ENCODE peak calls at places on chromosome 1, in ten cellular contexts. F is CD8-positive, alpha-beta memory T cell; U is Panc1; B is cardiac muscle cell; J is small intestine; S is sigmoid colon; G is adrenal gland; T is right atrium auricular region; O is SJCRH30; N is GM12878. P is an unnamed sample.

GRCh38 chr1:2136386-2136821 is 58.2 kb downstream of the FAAP20 start:
- DNase-seq in J (peak; percentile 27), F (no peak), T (no peak), U (no peak), S (no peak), N (no peak), O (no peak), B (no peak), G (no peak), P (no peak)

GRCh38 chr1:32817815-32818786 is 648 bp downstream of the S100PBP start:
- DNase-seq in N (no peak), G (peak; percentile 92), T (peak; percentile 76), S (peak; percentile 90), J (peak; percentile 69), F (peak; percentile 60), O (peak; percentile 92), B (peak; percentile 70), U (no peak), P (peak; percentile 90)

GRCh38 chr1:235929216-235929615 is 62.5 kb upstream of the LYST start:
- DNase-seq in N (no peak), O (peak; percentile 38), J (no peak), G (no peak), F (no peak), U (no peak), S (no peak), B (no peak), T (no peak), P (no peak)

GRCh38 chr1:214446772-214447556 is 104.4 kb downstream of the PTPN14 start:
- DNase-seq in F (no peak), G (no peak), U (peak; percentile 85), T (no peak), S (no peak), J (peak; percentile 6), O (peak; percentile 84), N (no peak), B (no peak), P (peak; percentile 77)

GRCh38 chr1:192576190-192577144 is 894 bp downstream of the RGS1 start:
- DNase-seq in N (no peak), S (no peak), O (no peak), J (no peak), F (no peak), T (no peak), U (no peak), B (no peak), G (no peak), P (no peak)

GRCh38 chr1:94037392-94038229 is 83.3 kb downstream of the ABCA4 start:
- DNase-seq in N (no peak), S (no peak), T (no peak), J (no peak), O (no peak), U (no peak), G (no peak), B (no peak), F (no peak), P (no peak)

GRCh38 chr1:183633676-183634343 is 1.8 kb downstream of the ARPC5 start:
- DNase-seq in U (peak; percentile 56), G (no peak), T (no peak), S (no peak), N (peak; percentile 73), B (peak; percentile 83), F (peak; percentile 49), J (peak; percentile 52), O (peak; percentile 60), P (peak; percentile 54)

GRCh38 chr1:84299536-84300260 is 1.8 kb upstream of the SAMD13 start:
- DNase-seq in T (no peak), G (no peak), N (no peak), B (no peak), U (no peak), J (peak; percentile 36), S (no peak), O (peak; percentile 44), F (no peak), P (peak; percentile 30)

GRCh38 chr1:110056776-110057175 is 13.7 kb downstream of the ALX3 start:
- DNase-seq in O (no peak), G (peak; percentile 73), T (no peak), N (no peak), F (no peak), J (peak; percentile 70), S (no peak), U (no peak), B (no peak), P (no peak)

GRCh38 chr1:110055493-110056283 is 14.8 kb downstream of the ALX3 start:
- DNase-seq in S (no peak), N (no peak), F (no peak), G (no peak), O (no peak), T (no peak), U (no peak), J (peak; percentile 58), B (no peak), P (no peak)

GRCh38 chr1:110051262-110051648 is 16.8 kb downstream of the STRIP1 start:
- DNase-seq in O (no peak), G (no peak), T (no peak), J (no peak), U (no peak), B (no peak), F (no peak), S (no peak), N (no peak), P (no peak)

GRCh38 chr1:110056284-110056680 is 14.2 kb downstream of the ALX3 start:
- DNase-seq in O (no peak), S (no peak), B (no peak), F (no peak), N (no peak), U (no peak), T (no peak), G (no peak), J (no peak), P (no peak)

DNA sequence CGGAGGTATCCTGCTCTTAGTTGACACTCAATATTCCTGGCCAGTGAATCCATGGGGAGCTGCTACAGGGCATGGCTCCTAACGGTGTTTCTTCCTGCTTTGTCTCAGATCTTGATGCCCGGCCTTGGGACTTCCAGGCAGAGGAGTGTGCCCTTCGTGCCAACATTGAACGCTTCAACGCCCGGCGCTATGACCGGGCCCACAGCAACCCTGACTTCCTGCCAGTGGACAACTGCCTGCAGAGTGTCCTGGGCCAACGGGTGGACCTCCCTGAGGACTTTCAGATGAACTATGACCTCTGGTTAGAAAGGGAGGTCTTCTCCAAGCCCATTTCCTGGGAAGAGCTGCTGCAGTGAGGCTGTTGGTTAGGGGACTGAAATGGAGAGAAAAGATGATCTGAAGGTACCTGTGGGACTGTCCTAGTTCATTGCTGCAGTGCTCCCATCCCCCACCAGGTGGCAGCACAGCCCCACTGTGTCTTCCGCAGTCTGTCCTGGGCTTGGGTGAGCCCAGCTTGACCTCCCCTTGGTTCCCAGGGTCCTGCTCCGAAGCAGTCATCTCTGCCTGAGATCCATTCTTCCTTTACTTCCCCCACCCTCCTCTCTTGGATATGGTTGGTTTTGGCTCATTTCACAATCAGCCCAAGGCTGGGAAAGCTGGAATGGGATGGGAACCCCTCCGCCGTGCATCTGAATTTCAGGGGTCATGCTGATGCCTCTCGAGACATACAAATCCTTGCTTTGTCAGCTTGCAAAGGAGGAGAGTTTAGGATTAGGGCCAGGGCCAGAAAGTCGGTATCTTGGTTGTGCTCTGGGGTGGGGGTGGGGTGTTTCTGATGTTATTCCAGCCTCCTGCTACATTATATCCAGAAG is 16.7 kb downstream of the ALX3 start:
- DNase-seq in G (peak; percentile 91), T (peak; percentile 70), N (no peak), B (peak; percentile 65), O (peak; percentile 69), J (peak; percentile 59), S (peak; percentile 80), U (peak; percentile 64), F (peak; percentile 70), P (peak; percentile 90)
- H3K36me3 ChIP-seq in G (peaks cover 78% of the 10 kb centered on the region), T (peaks cover 95% of the 10 kb centered on the region), N (peaks cover 20% of the 10 kb centered on the region), B (peaks cover 61% of the 10 kb centered on the region), O (peaks cover 60% of the 10 kb centered on the region), J (peaks cover 12% of the 10 kb centered on the region), S (peaks cover 62% of the 10 kb centered on the region), U (peaks cover 7% of the 10 kb centered on the region), F (peaks cover 65% of the 10 kb centered on the region), P (peaks cover 68% of the 10 kb centered on the region)

DNA sequence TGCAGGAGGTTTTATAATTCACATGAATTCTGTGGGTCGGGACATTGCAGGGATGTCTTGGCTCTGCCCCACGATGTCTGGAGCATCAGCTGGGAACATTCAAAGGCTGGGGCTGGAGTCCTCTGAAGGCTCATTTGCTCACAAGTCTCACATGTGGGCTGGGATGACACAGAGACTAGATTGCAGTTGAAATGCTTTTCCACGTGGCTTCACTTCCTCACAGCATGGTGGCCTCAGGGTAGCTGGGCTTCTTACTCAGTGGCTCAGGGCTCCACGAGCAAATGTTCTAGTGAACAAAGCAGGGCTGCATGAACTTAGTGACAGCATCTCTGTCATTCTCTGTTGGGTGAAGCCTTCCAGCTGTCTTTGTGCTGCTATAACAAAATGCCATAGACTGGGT is 246.9 kb upstream of the POU3F1 start:
- DNase-seq in B (no peak), T (no peak), O (no peak), G (no peak), N (no peak), S (no peak), F (no peak), J (no peak), U (no peak), P (no peak)
- H3K27me3 ChIP-seq in B (no peaks in the 10 kb centered on the region), T (no peaks in the 10 kb centered on the region), O (no peaks in the 10 kb centered on the region), G (no peaks in the 10 kb centered on the region), N (no peaks in the 10 kb centered on the region), S (no peaks in the 10 kb centered on the region), F (peaks cover 9% of the 10 kb centered on the region), J (peaks cover 4% of the 10 kb centered on the region), U (peaks cover 4% of the 10 kb centered on the region), P (peaks cover 3% of the 10 kb centered on the region)

GRCh38 chr1:54947540-54947939 is 32.9 kb upstream of the TMEM61 start:
- DNase-seq in S (no peak), N (no peak), T (no peak), G (no peak), J (no peak), B (no peak), O (no peak), F (no peak), U (no peak), P (no peak)

GRCh38 chr1:54952950-54953718 is 27.3 kb upstream of the TMEM61 start:
- DNase-seq in J (no peak), B (no peak), U (no peak), G (no peak), F (no peak), N (no peak), T (no peak), O (no peak), S (no peak), P (no peak)

GRCh38 chr1:54951810-54952226 is 28.6 kb upstream of the TMEM61 start:
- DNase-seq in N (no peak), G (no peak), T (no peak), U (no peak), F (no peak), J (no peak), O (no peak), B (no peak), S (no peak), P (no peak)

GRCh38 chr1:54949971-54950360 is 30.5 kb upstream of the TMEM61 start:
- DNase-seq in T (no peak), J (no peak), S (no peak), N (no peak), U (no peak), O (no peak), B (no peak), F (no peak), G (no peak), P (no peak)

DNA sequence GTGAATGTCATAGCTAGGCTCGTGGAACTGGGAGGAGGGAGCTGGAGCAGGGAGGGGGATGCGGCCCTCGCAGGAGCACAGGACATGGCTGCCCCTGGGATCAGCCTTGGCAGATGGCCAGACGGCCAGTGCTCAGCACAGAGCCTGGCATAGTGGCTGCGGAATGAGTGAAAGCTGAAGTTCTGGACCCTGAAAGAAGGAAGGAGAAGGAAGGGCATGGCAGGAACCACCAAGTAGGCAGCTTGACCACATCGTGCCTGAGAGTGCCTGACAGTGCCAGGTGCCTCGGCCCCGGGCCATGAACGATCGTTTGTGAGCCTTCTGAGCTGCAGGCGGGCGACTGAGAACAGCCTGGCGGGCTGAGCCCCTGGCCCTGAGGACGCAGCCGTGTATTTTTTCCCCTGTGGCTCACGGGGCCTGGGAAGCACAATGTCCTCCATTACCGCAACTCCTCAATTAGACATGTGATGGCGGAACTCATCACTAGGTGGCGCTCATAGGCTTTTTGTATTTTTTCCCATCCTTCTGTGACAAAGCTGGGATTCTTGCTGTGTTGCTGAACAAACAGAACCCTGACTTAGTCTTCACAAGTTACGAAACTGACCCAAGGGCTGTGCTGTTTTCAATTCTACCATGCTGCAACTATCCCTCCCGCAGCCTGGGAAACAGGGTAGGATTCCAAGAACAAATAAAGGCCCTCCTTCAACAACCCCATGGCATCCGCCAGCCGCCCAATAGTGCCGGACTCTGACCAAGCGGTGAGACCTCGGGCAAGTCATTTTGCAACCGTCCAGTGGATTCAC is 29.9 kb upstream of the TMEM61 start:
- DNase-seq in B (peak; percentile 74), U (peak; percentile 85), S (peak; percentile 81), O (peak; percentile 96), N (peak; percentile 27), F (peak; percentile 54), T (peak; percentile 90), J (peak; percentile 83), G (peak; percentile 94), P (peak; percentile 81)
- H3K4me3 ChIP-seq in B (no peak overlapping the region), U (peak overlapping the region; percentile 47), S (peak overlapping the region; percentile 3), O (peak overlapping the region; percentile 51), N (no peak overlapping the region), F (no peak overlapping the region), T (peak overlapping the region; percentile 33), J (no peak overlapping the region), G (no peak overlapping the region), P (no peak overlapping the region)

GRCh38 chr1:26747048-26747447 is 40.7 kb upstream of the PIGV start:
- DNase-seq in U (no peak), G (no peak), J (no peak), T (no peak), O (no peak), N (no peak), B (no peak), F (no peak), S (no peak), P (no peak)
- H3K36me3 ChIP-seq in U (peaks cover 25% of the 10 kb centered on the region), G (peaks cover 21% of the 10 kb centered on the region), J (peaks cover 5% of the 10 kb centered on the region), T (peaks cover 18% of the 10 kb centered on the region), O (peaks cover 85% of the 10 kb centered on the region), N (peaks cover 19% of the 10 kb centered on the region), B (peaks cover 24% of the 10 kb centered on the region), F (peaks cover 9% of the 10 kb centered on the region), S (peaks cover 8% of the 10 kb centered on the region), P (peaks cover 12% of the 10 kb centered on the region)

P was measured in H7.